ENCODE peak calls at places on chromosomes 4 and X, in six cellular contexts. One of them, this sample, is unnamed. For H3K36me3, the result is how much of the 10 kb centered on the place peaks cover.

GRCh38 chrX:16671005-16671404 is 21.0 kb downstream of the S100G start:
- DNase-seq in CD8-positive, alpha-beta memory T cell: no peak
- DNase-seq in thoracic aorta: no peak
- DNase-seq in IMR-90: peak
- DNase-seq in esophagus muscularis mucosa: no peak
- DNase-seq in adrenal gland: no peak
- DNase-seq in this sample: no peak

GRCh38 chrX:72142094-72142843 is 10.6 kb upstream of the RTL5 start:
- DNase-seq in esophagus muscularis mucosa: no peak
- DNase-seq in thoracic aorta: no peak
- DNase-seq in adrenal gland: no peak
- DNase-seq in CD8-positive, alpha-beta memory T cell: no peak
- DNase-seq in IMR-90: no peak
- DNase-seq in this sample: no peak

GRCh38 chr4:67558493-67558892 is at the start of gene STAP1:
- DNase-seq in adrenal gland: no peak
- DNase-seq in CD8-positive, alpha-beta memory T cell: no peak
- DNase-seq in IMR-90: no peak
- DNase-seq in thoracic aorta: no peak
- DNase-seq in esophagus muscularis mucosa: no peak
- DNase-seq in this sample: no peak

GRCh38 chrX:129318375-129318774 is 204.9 kb downstream of the SMARCA1 start:
- DNase-seq in adrenal gland: no peak
- DNase-seq in thoracic aorta: no peak
- DNase-seq in IMR-90: peak
- DNase-seq in CD8-positive, alpha-beta memory T cell: no peak
- DNase-seq in esophagus muscularis mucosa: no peak
- DNase-seq in this sample: no peak

GRCh38 chrX:15579778-15580747 is 20.7 kb downstream of the ACE2 start:
- DNase-seq in IMR-90: peak
- DNase-seq in CD8-positive, alpha-beta memory T cell: no peak
- DNase-seq in esophagus muscularis mucosa: no peak
- DNase-seq in thoracic aorta: no peak
- DNase-seq in adrenal gland: peak
- DNase-seq in this sample: no peak

GRCh38 chr4:47215759-47216158 is 184.4 kb downstream of the GABRB1 start:
- DNase-seq in thoracic aorta: no peak
- DNase-seq in IMR-90: peak
- DNase-seq in CD8-positive, alpha-beta memory T cell: no peak
- DNase-seq in adrenal gland: no peak
- DNase-seq in esophagus muscularis mucosa: no peak
- DNase-seq in this sample: no peak

GRCh38 chr4:188714907-188715306 is 575.7 kb downstream of the TRIML1 start:
- DNase-seq in esophagus muscularis mucosa: no peak
- DNase-seq in adrenal gland: no peak
- DNase-seq in CD8-positive, alpha-beta memory T cell: no peak
- DNase-seq in IMR-90: peak
- DNase-seq in thoracic aorta: no peak
- DNase-seq in this sample: no peak

GRCh38 chr4:8700576-8700975 is 108.0 kb downstream of the CPZ start:
- DNase-seq in IMR-90: no peak
- DNase-seq in adrenal gland: no peak
- DNase-seq in esophagus muscularis mucosa: no peak
- DNase-seq in thoracic aorta: no peak
- DNase-seq in CD8-positive, alpha-beta memory T cell: no peak
- DNase-seq in this sample: no peak

GRCh38 chr4:110663738-110664444 is 41.0 kb upstream of the PITX2 start:
- DNase-seq in thoracic aorta: no peak
- DNase-seq in adrenal gland: no peak
- DNase-seq in esophagus muscularis mucosa: no peak
- DNase-seq in CD8-positive, alpha-beta memory T cell: no peak
- DNase-seq in IMR-90: peak
- DNase-seq in this sample: no peak

GRCh38 chr4:150828159-150828558 is 186.9 kb downstream of the LRBA start:
- DNase-seq in esophagus muscularis mucosa: no peak
- DNase-seq in IMR-90: no peak
- DNase-seq in CD8-positive, alpha-beta memory T cell: peak
- DNase-seq in thoracic aorta: no peak
- DNase-seq in adrenal gland: no peak
- DNase-seq in this sample: no peak

GRCh38 chr4:2638730-2639129 is 102.3 kb downstream of the FAM193A start:
- DNase-seq in thoracic aorta: no peak
- DNase-seq in esophagus muscularis mucosa: no peak
- DNase-seq in adrenal gland: no peak
- DNase-seq in CD8-positive, alpha-beta memory T cell: no peak
- DNase-seq in IMR-90: no peak
- DNase-seq in this sample: peak
- H3K36me3 ChIP-seq in thoracic aorta: under half
- H3K36me3 ChIP-seq in esophagus muscularis mucosa: half or more
- H3K36me3 ChIP-seq in adrenal gland: under half
- H3K36me3 ChIP-seq in CD8-positive, alpha-beta memory T cell: under half
- H3K36me3 ChIP-seq in IMR-90: under half
- H3K36me3 ChIP-seq in this sample: half or more

GRCh38 chrX:126701380-126701779 is 118.1 kb upstream of the PRR32 start:
- DNase-seq in adrenal gland: no peak
- DNase-seq in IMR-90: no peak
- DNase-seq in thoracic aorta: no peak
- DNase-seq in CD8-positive, alpha-beta memory T cell: no peak
- DNase-seq in esophagus muscularis mucosa: no peak
- DNase-seq in this sample: no peak
- H3K36me3 ChIP-seq in adrenal gland: under half
- H3K36me3 ChIP-seq in IMR-90: under half
- H3K36me3 ChIP-seq in thoracic aorta: under half
- H3K36me3 ChIP-seq in CD8-positive, alpha-beta memory T cell: under half
- H3K36me3 ChIP-seq in esophagus muscularis mucosa: under half
- H3K36me3 ChIP-seq in this sample: under half

GRCh38 chr4:94256833-94257232 is 49.2 kb downstream of the SMARCAD1 start:
- DNase-seq in thoracic aorta: no peak
- DNase-seq in IMR-90: peak
- DNase-seq in adrenal gland: no peak
- DNase-seq in CD8-positive, alpha-beta memory T cell: no peak
- DNase-seq in esophagus muscularis mucosa: no peak
- DNase-seq in this sample: no peak
- H3K36me3 ChIP-seq in thoracic aorta: under half
- H3K36me3 ChIP-seq in IMR-90: under half
- H3K36me3 ChIP-seq in adrenal gland: under half
- H3K36me3 ChIP-seq in CD8-positive, alpha-beta memory T cell: under half
- H3K36me3 ChIP-seq in esophagus muscularis mucosa: under half
- H3K36me3 ChIP-seq in this sample: under half

GRCh38 chr4:99074816-99075215 is 13.8 kb downstream of the ADH5 start:
- DNase-seq in IMR-90: no peak
- DNase-seq in thoracic aorta: no peak
- DNase-seq in adrenal gland: no peak
- DNase-seq in esophagus muscularis mucosa: no peak
- DNase-seq in CD8-positive, alpha-beta memory T cell: no peak
- DNase-seq in this sample: no peak
- H3K36me3 ChIP-seq in IMR-90: half or more
- H3K36me3 ChIP-seq in thoracic aorta: under half
- H3K36me3 ChIP-seq in adrenal gland: half or more
- H3K36me3 ChIP-seq in esophagus muscularis mucosa: half or more
- H3K36me3 ChIP-seq in CD8-positive, alpha-beta memory T cell: under half
- H3K36me3 ChIP-seq in this sample: half or more

DNA sequence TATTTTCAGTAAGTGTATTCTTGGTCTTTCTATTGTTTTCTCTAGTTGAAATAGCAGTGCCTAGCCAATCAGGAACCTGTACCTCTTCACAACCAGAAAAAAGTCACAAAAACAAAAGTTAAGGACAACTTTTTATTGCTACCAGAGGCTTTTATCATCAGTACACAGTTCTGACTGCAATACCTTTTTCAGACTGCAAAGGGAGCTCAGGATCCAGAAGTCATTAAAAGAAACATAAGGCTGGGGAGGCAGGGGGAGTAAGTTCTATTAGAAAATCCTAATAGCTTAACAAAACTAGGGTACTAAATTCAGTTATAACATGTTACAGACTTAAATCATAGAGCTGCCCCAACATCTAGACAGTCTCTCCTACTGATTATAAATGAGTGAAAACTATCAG is 28.8 kb downstream of the CCNI start:
- DNase-seq in CD8-positive, alpha-beta memory T cell: no peak
- DNase-seq in IMR-90: peak
- DNase-seq in thoracic aorta: no peak
- DNase-seq in adrenal gland: no peak
- DNase-seq in esophagus muscularis mucosa: no peak
- DNase-seq in this sample: no peak
- H3K36me3 ChIP-seq in CD8-positive, alpha-beta memory T cell: under half
- H3K36me3 ChIP-seq in IMR-90: under half
- H3K36me3 ChIP-seq in thoracic aorta: under half
- H3K36me3 ChIP-seq in adrenal gland: under half
- H3K36me3 ChIP-seq in esophagus muscularis mucosa: under half
- H3K36me3 ChIP-seq in this sample: under half

DNA sequence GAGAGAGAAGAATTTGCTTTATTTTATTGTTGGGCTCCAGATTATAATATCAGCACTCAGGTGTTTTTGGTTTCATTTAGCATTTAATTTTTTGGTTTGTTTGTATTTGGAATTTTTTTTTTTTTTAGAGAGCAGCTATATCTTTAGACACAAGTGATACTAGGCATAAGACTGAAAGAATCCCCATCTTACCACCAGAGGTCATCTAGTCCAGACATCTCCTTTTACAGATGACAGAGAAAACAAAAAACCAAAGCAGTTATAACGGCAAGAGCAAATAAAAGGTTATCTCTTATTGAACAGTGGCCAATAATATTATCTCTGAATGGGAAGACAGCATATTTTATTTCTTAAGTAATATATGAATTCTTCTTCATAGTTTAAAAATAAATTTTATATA is 22.8 kb downstream of the USP38 start:
- DNase-seq in adrenal gland: no peak
- DNase-seq in CD8-positive, alpha-beta memory T cell: no peak
- DNase-seq in IMR-90: peak
- DNase-seq in esophagus muscularis mucosa: no peak
- DNase-seq in thoracic aorta: no peak
- DNase-seq in this sample: no peak
- H3K36me3 ChIP-seq in adrenal gland: under half
- H3K36me3 ChIP-seq in CD8-positive, alpha-beta memory T cell: under half
- H3K36me3 ChIP-seq in IMR-90: under half
- H3K36me3 ChIP-seq in esophagus muscularis mucosa: under half
- H3K36me3 ChIP-seq in thoracic aorta: under half
- H3K36me3 ChIP-seq in this sample: under half

GRCh38 chr4:531721-532565 is 32.9 kb downstream of the PIGG start:
- DNase-seq in adrenal gland: no peak
- DNase-seq in thoracic aorta: no peak
- DNase-seq in esophagus muscularis mucosa: no peak
- DNase-seq in CD8-positive, alpha-beta memory T cell: no peak
- DNase-seq in IMR-90: no peak
- DNase-seq in this sample: no peak

GRCh38 chr4:529563-529962 is 30.6 kb downstream of the PIGG start:
- DNase-seq in thoracic aorta: no peak
- DNase-seq in esophagus muscularis mucosa: no peak
- DNase-seq in adrenal gland: no peak
- DNase-seq in CD8-positive, alpha-beta memory T cell: no peak
- DNase-seq in IMR-90: no peak
- DNase-seq in this sample: no peak

GRCh38 chr4:528835-529234 is 29.8 kb downstream of the PIGG start:
- DNase-seq in thoracic aorta: no peak
- DNase-seq in esophagus muscularis mucosa: no peak
- DNase-seq in IMR-90: no peak
- DNase-seq in adrenal gland: no peak
- DNase-seq in CD8-positive, alpha-beta memory T cell: no peak
- DNase-seq in this sample: no peak

GRCh38 chr4:531076-531475 is 32.1 kb downstream of the PIGG start:
- DNase-seq in CD8-positive, alpha-beta memory T cell: no peak
- DNase-seq in adrenal gland: no peak
- DNase-seq in IMR-90: no peak
- DNase-seq in thoracic aorta: no peak
- DNase-seq in esophagus muscularis mucosa: no peak
- DNase-seq in this sample: no peak

DNA sequence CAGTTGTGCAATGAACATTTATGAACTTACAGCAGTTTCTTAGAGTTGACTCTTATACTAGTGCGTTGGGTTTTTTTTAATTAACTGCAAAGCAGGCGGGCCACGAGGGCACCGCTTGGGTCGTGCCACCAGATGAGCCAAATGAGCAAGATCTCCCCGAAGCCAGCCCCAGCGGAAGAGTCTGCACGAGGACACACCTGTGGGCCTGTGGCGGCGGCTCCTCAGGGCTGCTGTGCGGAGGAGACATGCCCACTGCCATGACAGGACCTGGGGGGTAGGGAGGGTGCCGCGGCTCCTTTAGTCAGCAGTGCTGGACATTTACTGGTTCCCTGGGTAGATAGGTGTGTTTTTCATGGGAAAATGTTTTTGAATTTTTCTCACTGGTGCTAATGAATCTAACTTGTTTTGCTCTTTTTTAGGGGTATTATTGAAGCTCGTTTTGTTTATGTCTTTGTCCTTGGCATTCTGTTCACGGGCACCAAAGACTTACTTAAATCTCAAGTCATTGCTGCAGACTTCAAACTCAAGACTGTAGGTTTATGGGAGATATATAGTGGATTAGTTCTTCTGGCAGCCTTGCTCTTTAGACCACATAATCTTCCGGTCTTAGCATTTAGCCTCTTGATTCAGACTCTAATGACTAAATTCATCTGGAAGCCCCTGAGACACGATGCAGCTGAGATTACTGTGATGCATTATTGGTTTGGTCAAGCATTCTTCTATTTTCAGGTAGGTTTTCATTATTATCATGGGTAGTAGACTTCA is 31.2 kb downstream of the PIGG start:
- DNase-seq in thoracic aorta: no peak
- DNase-seq in IMR-90: no peak
- DNase-seq in CD8-positive, alpha-beta memory T cell: no peak
- DNase-seq in adrenal gland: no peak
- DNase-seq in esophagus muscularis mucosa: no peak
- DNase-seq in this sample: no peak
- H3K36me3 ChIP-seq in thoracic aorta: under half
- H3K36me3 ChIP-seq in IMR-90: half or more
- H3K36me3 ChIP-seq in CD8-positive, alpha-beta memory T cell: under half
- H3K36me3 ChIP-seq in adrenal gland: half or more
- H3K36me3 ChIP-seq in esophagus muscularis mucosa: half or more
- H3K36me3 ChIP-seq in this sample: half or more